ENCODE peak calls at places on chromosomes 5 and 9, in five cellular contexts. I is tibial artery, P is GM12864, V is fibroblast of lung, U is PC-9. H is an unnamed sample.

GRCh38 chr9:94611638-94612068 is 18.0 kb upstream of the FBP2 start:
- DNase-seq in P (no peak), V (no peak), I (no peak), U (no peak), H (no peak)

GRCh38 chr5:162911873-162912272 is 525.5 kb upstream of the CCNG1 start:
- DNase-seq in I (no peak), U (no peak), P (no peak), V (no peak), H (no peak)

GRCh38 chr5:91074615-91075014 is 308.5 kb downstream of the ARRDC3 start:
- DNase-seq in V (peak; percentile 93), I (no peak), P (no peak), U (no peak), H (peak; percentile 59)

GRCh38 chr9:20532584-20532983 is 89.7 kb downstream of the MLLT3 start:
- DNase-seq in V (no peak), U (no peak), I (no peak), P (no peak), H (no peak)

GRCh38 chr9:132894343-132894742 is 15.6 kb downstream of the SPACA9 start:
- DNase-seq in U (peak; percentile 62), I (no peak), P (no peak), V (no peak), H (no peak)

GRCh38 chr5:121497176-121497575 is 354.5 kb upstream of the FTMT start:
- DNase-seq in U (no peak), P (no peak), V (no peak), I (no peak), H (no peak)

GRCh38 chr5:1130218-1130946 is 18.5 kb upstream of the SLC12A7 start:
- DNase-seq in V (no peak), I (no peak), U (peak; percentile 99), P (no peak), H (no peak)

GRCh38 chr9:130785940-130786500 is 49.0 kb upstream of the ABL1 start:
- DNase-seq in U (no peak), P (no peak), I (no peak), V (no peak), H (no peak)

GRCh38 chr5:83957188-83957587 is 236.5 kb upstream of the HAPLN1 start:
- DNase-seq in P (no peak), U (no peak), V (no peak), I (no peak), H (no peak)

GRCh38 chr5:73155541-73156222 is 17.3 kb upstream of the TMEM174 start:
- DNase-seq in P (no peak), V (no peak), I (no peak), U (no peak), H (no peak)

GRCh38 chr9:91421022-91421765 is 2.4 kb downstream of the NFIL3 start:
- DNase-seq in V (peak; percentile 72), U (no peak), I (no peak), P (no peak), H (no peak)

GRCh38 chr5:115655994-115656393 is 30.2 kb upstream of the TMED7 start:
- DNase-seq in P (no peak), V (no peak), I (no peak), U (no peak), H (no peak)

GRCh38 chr5:93422652-93423332 is 158.2 kb downstream of the NR2F1-AS1 start:
- DNase-seq in V (no peak), U (no peak), P (no peak), I (no peak), H (no peak)

GRCh38 chr5:144281784-144282183 is 111.1 kb downstream of the KCTD16 start:
- DNase-seq in I (no peak), P (no peak), U (no peak), V (no peak), H (no peak)

GRCh38 chr5:58021476-58021875 is 438.4 kb downstream of the PLK2 start:
- DNase-seq in I (no peak), U (no peak), P (no peak), V (no peak), H (no peak)

GRCh38 chr9:96169901-96170300 is 132.1 kb downstream of the HSD17B3 start:
- DNase-seq in I (no peak), V (peak; percentile 21), U (no peak), P (no peak), H (no peak)

GRCh38 chr9:114894801-114895433 is 35.5 kb downstream of the TNFSF8 start:
- DNase-seq in I (no peak), P (no peak), V (peak; percentile 97), U (peak; percentile 25), H (peak; percentile 51)

GRCh38 chr5:136081192-136081591 is 51.5 kb upstream of the SMAD5 start:
- DNase-seq in U (no peak), P (no peak), V (no peak), I (no peak), H (no peak)

GRCh38 chr5:138064526-138064925 is 19.3 kb upstream of the WNT8A start:
- DNase-seq in V (no peak), U (no peak), P (no peak), I (no peak), H (no peak)

GRCh38 chr5:887947-888640 is 4.5 kb downstream of the BRD9 start:
- DNase-seq in U (no peak), V (no peak), P (no peak), I (no peak), H (no peak)

GRCh38 chr5:91293131-91293530 is 90.0 kb downstream of the ARRDC3 start:
- DNase-seq in U (peak; percentile 35), I (no peak), P (no peak), V (no peak), H (peak; percentile 81)

GRCh38 chr9:74497750-74498615 is 848 bp downstream of the RORB start:
- DNase-seq in U (no peak), P (no peak), I (no peak), V (peak; percentile 34), H (no peak)

GRCh38 chr9:122263699-122264349 is 816 bp downstream of the RBM18 start:
- DNase-seq in P (no peak), I (no peak), V (peak; percentile 14), U (no peak), H (no peak)

GRCh38 chr9:129458663-129459549 is 162.0 kb downstream of the C9orf50 start:
- DNase-seq in P (no peak), U (peak; percentile 33), I (peak; percentile 66), V (no peak), H (no peak)

GRCh38 chr9:129462360-129462759 is 158.5 kb downstream of the C9orf50 start:
- DNase-seq in V (no peak), I (no peak), P (no peak), U (no peak), H (no peak)

GRCh38 chr9:129459550-129460322 is 161.2 kb downstream of the C9orf50 start:
- DNase-seq in P (no peak), U (no peak), V (no peak), I (no peak), H (no peak)

GRCh38 chr9:129458155-129458661 is 162.7 kb downstream of the C9orf50 start:
- DNase-seq in U (no peak), I (peak; percentile 43), P (no peak), V (no peak), H (no peak)

DNA sequence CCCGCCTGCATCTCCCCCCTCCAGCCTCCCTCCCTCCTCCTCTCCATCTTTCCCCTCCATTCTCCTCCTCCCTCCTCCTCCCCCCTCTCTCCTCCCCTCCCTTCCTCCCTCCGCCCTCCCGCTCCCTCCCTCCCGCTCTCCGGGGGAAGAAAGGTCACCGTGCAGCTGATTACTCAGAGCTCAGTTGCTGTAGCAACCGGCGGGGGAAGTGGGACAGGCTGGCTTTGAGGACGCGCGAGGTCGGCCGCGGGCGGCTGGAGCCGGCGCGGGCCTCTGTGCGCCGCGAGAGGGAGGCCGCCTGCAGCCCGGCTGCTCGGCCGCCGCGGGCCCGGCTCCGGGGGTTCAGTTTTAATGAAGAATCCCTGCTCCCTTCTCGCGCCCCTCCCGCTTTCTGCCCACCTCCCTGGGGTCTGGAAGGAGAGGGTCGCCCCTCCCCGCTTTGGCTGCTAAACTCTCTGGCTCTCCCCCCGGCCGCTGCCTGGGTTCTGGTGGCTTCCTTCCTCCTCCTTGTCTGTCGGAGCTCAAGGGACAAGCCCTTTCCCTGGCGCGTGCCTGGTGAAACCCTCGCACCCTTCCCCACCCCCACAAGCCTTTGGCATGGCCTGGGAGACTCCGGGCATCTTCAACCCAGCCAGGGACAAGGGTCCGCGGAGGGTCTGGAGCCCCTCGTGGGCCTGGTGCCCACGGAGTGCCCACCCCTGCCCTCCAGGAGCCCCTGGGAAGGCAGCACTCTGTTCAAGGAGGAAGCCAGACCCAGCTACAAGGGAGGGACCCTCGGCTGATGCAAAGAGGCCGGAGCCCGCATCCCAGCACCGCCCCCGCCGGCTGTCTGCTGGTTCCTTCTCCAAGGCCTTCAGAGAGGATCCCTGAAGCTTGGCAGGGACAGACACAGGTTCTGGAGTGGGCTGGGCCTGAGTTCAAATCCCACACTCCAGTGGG is 160.3 kb downstream of the C9orf50 start:
- DNase-seq in I (peak; percentile 98), V (peak; percentile 99), P (peak; percentile 29), U (peak; percentile 94), H (peak; percentile 94)
- TF ChIP-seq CTCF in I (peak; percentile 9), V (no peak), P (no peak), U (no peak), H (peak; percentile 27)

GRCh38 chr9:98851730-98852462 is 44.4 kb downstream of the GALNT12 start:
- DNase-seq in U (peak; percentile 32), V (no peak), P (no peak), I (no peak), H (no peak)

GRCh38 chr9:98846081-98846480 is 38.6 kb downstream of the GALNT12 start:
- DNase-seq in I (no peak), V (no peak), U (no peak), P (no peak), H (no peak)

GRCh38 chr9:98846879-98847278 is 39.4 kb downstream of the GALNT12 start:
- DNase-seq in I (no peak), P (no peak), V (peak; percentile 39), U (no peak), H (no peak)

GRCh38 chr9:98850851-98851729 is 43.6 kb downstream of the GALNT12 start:
- DNase-seq in U (no peak), P (no peak), V (no peak), I (no peak), H (no peak)

GRCh38 chr9:98848450-98849149 is 41.1 kb downstream of the GALNT12 start:
- DNase-seq in I (peak; percentile 94), V (peak; percentile 89), P (peak; percentile 52), U (peak; percentile 90), H (peak; percentile 78)
- H3K4me3 ChIP-seq in I (peak overlapping the region; percentile 49), V (no peak overlapping the region), P (no peak overlapping the region), U (no peak overlapping the region), H (no peak overlapping the region)

DNA sequence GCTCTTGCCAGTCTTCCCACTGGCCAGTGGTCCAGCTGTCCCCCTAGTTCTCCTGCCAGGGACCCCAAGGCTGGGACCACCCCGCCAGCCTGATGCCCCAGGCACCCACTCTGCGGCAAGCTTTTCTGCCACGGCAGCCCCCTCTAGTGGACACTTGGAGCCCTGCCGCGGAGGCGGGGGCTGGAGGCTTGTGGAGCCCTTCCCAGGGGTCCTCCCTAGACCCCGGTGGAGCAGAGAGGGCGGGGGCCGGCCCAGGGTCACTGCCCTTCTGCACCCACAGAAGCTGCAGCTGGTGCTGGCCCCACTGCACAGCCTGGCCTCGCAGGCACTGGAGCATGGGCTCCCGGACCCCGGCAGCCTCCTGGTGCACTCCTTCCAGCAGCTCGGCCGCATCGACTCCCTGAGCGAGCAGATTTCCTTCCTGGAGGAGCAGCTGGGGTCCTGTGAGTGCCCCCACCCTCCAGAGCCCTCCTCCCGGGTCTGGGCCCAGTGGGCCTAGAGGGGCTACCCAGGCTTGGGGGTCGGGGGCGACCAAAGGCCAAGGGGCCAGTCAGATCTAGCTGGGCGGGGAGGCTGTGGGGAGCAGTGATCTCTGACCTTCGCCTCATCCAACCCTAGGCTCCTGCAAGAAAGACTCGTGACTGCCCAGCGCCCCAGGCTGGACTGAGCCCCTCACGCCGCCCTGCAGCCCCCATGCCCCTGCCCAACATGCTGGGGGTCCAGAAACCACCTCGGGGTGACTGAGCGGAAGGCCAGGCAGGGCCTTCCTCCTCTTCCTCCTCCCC is 9.1 kb downstream of the EGFL7 start:
- DNase-seq in I (no peak), U (peak; percentile 46), P (no peak), V (no peak), H (no peak)
- TF ChIP-seq CTCF in I (peak; percentile 81), U (peak; percentile 87), P (peak; percentile 87), V (peak; percentile 67), H (peak; percentile 90)

GRCh38 chr5:151079838-151080619 is 805 bp downstream of the TNIP1 start:
- DNase-seq in U (no peak), I (no peak), P (no peak), V (peak; percentile 33), H (no peak)
- H3K4me3 ChIP-seq in U (peak overlapping the region; percentile 75), I (peak overlapping the region; percentile 98), P (peak overlapping the region; percentile 89), V (peak overlapping the region; percentile 79), H (peak overlapping the region; percentile 84)